ENCODE peak calls at places on chromosomes 6 and 20, in four cellular contexts. One of them, this sample, is unnamed.

GRCh38 chr20:12166053-12166717 is 248.5 kb downstream of the BTBD3 start:
- DNase-seq in A549: no peak
- DNase-seq in K562: no peak
- DNase-seq in IMR-90: peak
- DNase-seq in this sample: no peak

GRCh38 chr6:117906905-117907599 is at the start of gene SLC35F1:
- DNase-seq in A549: peak
- DNase-seq in IMR-90: peak
- DNase-seq in K562: peak
- DNase-seq in this sample: peak

GRCh38 chr20:31653573-31653972 is 15.9 kb downstream of the COX4I2 start:
- DNase-seq in IMR-90: no peak
- DNase-seq in A549: no peak
- DNase-seq in K562: no peak
- DNase-seq in this sample: no peak

GRCh38 chr6:30720738-30721197 is 616 bp downstream of the TUBB start:
- DNase-seq in IMR-90: peak
- DNase-seq in A549: peak
- DNase-seq in K562: peak
- DNase-seq in this sample: peak

GRCh38 chr6:107820571-107821261 is 3.4 kb downstream of the SCML4 start:
- DNase-seq in IMR-90: no peak
- DNase-seq in A549: no peak
- DNase-seq in K562: no peak
- DNase-seq in this sample: no peak

GRCh38 chr20:58697201-58697866 is 4.7 kb downstream of the NPEPL1 start:
- DNase-seq in A549: no peak
- DNase-seq in K562: peak
- DNase-seq in IMR-90: no peak
- DNase-seq in this sample: no peak

GRCh38 chr6:141264101-141264500 is 868.6 kb upstream of the GJE1 start:
- DNase-seq in A549: peak
- DNase-seq in K562: no peak
- DNase-seq in IMR-90: peak
- DNase-seq in this sample: no peak

GRCh38 chr20:49786671-49787370 is 25.8 kb upstream of the SLC9A8 start:
- DNase-seq in A549: peak
- DNase-seq in IMR-90: peak
- DNase-seq in K562: no peak
- DNase-seq in this sample: no peak

GRCh38 chr6:116482780-116483179 is 21.6 kb downstream of the CALHM6 start:
- DNase-seq in IMR-90: no peak
- DNase-seq in A549: no peak
- DNase-seq in K562: no peak
- DNase-seq in this sample: no peak

GRCh38 chr6:81977488-81977887 is 225.0 kb upstream of the TENT5A start:
- DNase-seq in IMR-90: peak
- DNase-seq in K562: no peak
- DNase-seq in A549: no peak
- DNase-seq in this sample: no peak

GRCh38 chr6:117423754-117424153 is 2.0 kb downstream of the ROS1 start:
- DNase-seq in A549: no peak
- DNase-seq in IMR-90: no peak
- DNase-seq in K562: no peak
- DNase-seq in this sample: no peak

GRCh38 chr20:59640267-59640666 is 35.9 kb downstream of the PHACTR3 start:
- DNase-seq in A549: no peak
- DNase-seq in K562: no peak
- DNase-seq in IMR-90: no peak
- DNase-seq in this sample: no peak

GRCh38 chr20:21564127-21564773 is 50.4 kb upstream of the NKX2-2 start:
- DNase-seq in K562: no peak
- DNase-seq in A549: no peak
- DNase-seq in IMR-90: no peak
- DNase-seq in this sample: peak

GRCh38 chr6:4727671-4728435 is 48.4 kb upstream of the CDYL start:
- DNase-seq in A549: peak
- DNase-seq in IMR-90: no peak
- DNase-seq in K562: peak
- DNase-seq in this sample: peak

GRCh38 chr20:55714082-55714481 is 291.2 kb downstream of the CBLN4 start:
- DNase-seq in IMR-90: no peak
- DNase-seq in K562: no peak
- DNase-seq in A549: no peak
- DNase-seq in this sample: no peak

GRCh38 chr6:1761472-1761871 is 151.8 kb downstream of the FOXC1 start:
- DNase-seq in IMR-90: no peak
- DNase-seq in K562: no peak
- DNase-seq in A549: no peak
- DNase-seq in this sample: peak

GRCh38 chr6:40343318-40343886 is 243.8 kb downstream of the LRFN2 start:
- DNase-seq in A549: no peak
- DNase-seq in IMR-90: no peak
- DNase-seq in K562: no peak
- DNase-seq in this sample: no peak
- TF ChIP-seq MAFK in A549: no peak
- TF ChIP-seq MAFK in IMR-90: no peak
- TF ChIP-seq MAFK in K562: no peak
- TF ChIP-seq MAFK in this sample: no peak

GRCh38 chr6:21918666-21919065 is 325.1 kb downstream of the SOX4 start:
- DNase-seq in K562: no peak
- DNase-seq in IMR-90: no peak
- DNase-seq in A549: no peak
- DNase-seq in this sample: no peak
- H3K27ac ChIP-seq in K562: no peak
- H3K27ac ChIP-seq in IMR-90: no peak
- H3K27ac ChIP-seq in A549: peak
- H3K27ac ChIP-seq in this sample: no peak

DNA sequence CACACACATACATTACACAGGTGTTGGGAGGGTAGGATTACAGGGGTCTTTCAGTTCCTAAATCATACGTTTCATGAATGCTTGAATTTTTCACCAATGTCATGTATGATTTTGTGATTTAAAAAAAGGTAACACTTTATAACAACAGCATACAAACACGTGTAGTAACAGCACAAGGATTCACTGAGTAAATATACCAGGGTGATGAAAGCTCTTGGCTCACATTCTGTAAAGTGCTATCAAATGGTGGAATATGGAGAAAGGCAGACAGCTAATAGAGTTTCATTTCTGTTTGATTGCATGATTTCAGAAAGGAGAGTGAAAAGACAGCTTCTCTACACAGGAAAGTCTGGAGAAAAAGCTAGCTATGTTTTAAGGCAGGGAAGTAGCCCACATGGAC is 231.9 kb downstream of the CD83 start:
- DNase-seq in IMR-90: no peak
- DNase-seq in A549: no peak
- DNase-seq in K562: no peak
- DNase-seq in this sample: no peak
- TF ChIP-seq MAFK in IMR-90: no peak
- TF ChIP-seq MAFK in A549: no peak
- TF ChIP-seq MAFK in K562: no peak
- TF ChIP-seq MAFK in this sample: no peak

DNA sequence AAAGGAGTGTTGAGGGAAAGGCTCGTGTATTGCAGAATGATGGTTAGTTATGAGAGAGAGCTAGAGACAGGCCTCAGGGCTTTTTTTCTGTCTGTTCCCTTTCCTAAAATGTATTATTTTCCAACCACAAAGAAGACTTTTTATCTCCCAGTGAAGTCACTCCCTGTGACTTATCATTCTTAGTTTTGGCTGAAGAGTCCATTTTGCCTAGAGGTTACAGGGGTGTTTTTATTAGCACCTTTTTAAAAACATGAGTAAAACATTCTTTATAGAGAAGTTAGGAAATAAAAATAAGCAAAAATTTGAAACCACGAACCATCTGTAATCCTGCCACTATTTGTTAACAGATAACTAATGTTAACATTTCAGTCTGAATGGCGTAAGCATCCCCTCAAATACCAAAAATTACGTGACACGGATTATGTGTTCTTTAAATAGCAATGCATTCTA is 37.3 kb upstream of the LTV1 start:
- DNase-seq in A549: no peak
- DNase-seq in IMR-90: peak
- DNase-seq in K562: no peak
- DNase-seq in this sample: no peak
- H3K27ac ChIP-seq in A549: no peak
- H3K27ac ChIP-seq in IMR-90: peak
- H3K27ac ChIP-seq in K562: peak
- H3K27ac ChIP-seq in this sample: no peak

DNA sequence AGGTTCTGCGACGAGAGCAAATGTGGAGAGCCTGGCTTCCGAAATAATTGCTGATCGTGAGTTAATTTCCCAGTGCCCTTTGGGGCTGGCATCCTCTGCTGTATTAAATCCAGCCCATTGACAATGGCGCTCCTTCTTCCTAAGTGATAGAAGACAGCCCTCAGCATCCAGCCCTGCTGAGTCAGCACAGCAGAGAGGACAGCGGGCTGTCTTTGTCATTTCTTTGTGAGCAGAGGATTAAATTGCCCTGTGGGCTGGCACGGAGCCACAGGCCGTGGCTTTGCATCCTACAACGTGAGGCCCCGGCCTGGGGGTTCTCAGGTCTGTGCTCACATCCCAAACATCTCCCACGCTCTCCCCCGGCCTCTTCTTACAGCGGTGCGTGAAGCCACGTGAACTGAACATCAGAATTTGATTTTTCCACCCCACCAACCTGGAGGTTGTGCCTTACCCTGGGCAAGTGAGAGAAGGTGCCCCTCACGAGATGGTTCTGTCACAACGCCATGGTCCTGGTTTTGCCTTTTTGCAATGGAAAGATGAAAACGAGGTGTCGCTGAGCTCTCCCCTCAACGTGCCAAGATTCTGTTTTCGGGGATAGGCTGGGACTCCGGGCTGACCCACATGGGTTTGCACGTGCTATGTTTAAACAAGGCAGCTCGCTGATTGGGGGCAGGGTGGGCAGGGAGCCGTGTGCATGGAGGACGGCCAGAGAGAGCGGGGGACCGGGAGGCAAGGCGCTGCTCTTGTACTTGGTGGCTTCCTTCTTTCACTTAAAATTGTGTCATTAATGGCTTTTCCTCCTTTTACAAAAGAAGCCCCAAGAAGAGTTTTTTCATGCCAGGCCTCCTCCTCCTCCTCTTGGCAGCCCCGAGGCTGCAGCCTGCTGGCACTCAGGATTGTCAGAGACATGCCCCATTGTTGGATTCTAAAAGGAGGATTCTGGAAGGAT is 19.5 kb downstream of the CDH4 start:
- DNase-seq in A549: no peak
- DNase-seq in K562: no peak
- DNase-seq in IMR-90: no peak
- DNase-seq in this sample: no peak
- TF ChIP-seq MAFK in A549: peak
- TF ChIP-seq MAFK in K562: no peak
- TF ChIP-seq MAFK in IMR-90: peak
- TF ChIP-seq MAFK in this sample: peak

GRCh38 chr6:134908906-134909516 is 40.9 kb downstream of the ALDH8A1 start:
- DNase-seq in IMR-90: peak
- DNase-seq in K562: peak
- DNase-seq in A549: peak
- DNase-seq in this sample: peak

GRCh38 chr6:134911532-134911931 is 38.4 kb downstream of the ALDH8A1 start:
- DNase-seq in K562: no peak
- DNase-seq in IMR-90: peak
- DNase-seq in A549: no peak
- DNase-seq in this sample: no peak

GRCh38 chr6:134909701-134910595 is 40.0 kb downstream of the ALDH8A1 start:
- DNase-seq in IMR-90: no peak
- DNase-seq in K562: no peak
- DNase-seq in A549: no peak
- DNase-seq in this sample: no peak

GRCh38 chr6:134910596-134910935 is 39.3 kb downstream of the ALDH8A1 start:
- DNase-seq in A549: no peak
- DNase-seq in K562: no peak
- DNase-seq in IMR-90: no peak
- DNase-seq in this sample: no peak
- H3K27ac ChIP-seq in A549: peak
- H3K27ac ChIP-seq in K562: no peak
- H3K27ac ChIP-seq in IMR-90: peak
- H3K27ac ChIP-seq in this sample: no peak

DNA sequence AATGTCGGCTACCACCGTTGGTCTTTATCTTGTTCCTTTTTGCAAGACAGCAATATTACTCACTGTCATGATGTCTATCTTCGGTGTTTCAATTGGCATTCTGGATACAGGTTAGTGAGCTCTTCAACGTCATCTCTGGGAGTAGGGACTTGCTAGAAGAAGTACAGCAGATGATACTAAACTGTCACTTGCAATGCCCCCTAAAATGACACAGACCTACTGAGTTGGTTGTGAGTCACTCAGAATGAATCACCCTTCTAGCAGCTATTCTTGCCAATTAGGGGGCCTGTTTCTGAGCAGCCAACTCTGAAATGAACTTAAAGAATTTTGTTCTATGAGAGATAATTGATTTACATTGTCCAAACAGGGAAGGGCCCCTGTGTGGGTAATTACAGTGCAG is 176.5 kb downstream of the SLC16A10 start:
- DNase-seq in K562: peak
- DNase-seq in IMR-90: peak
- DNase-seq in A549: no peak
- DNase-seq in this sample: no peak
- TF ChIP-seq MAFK in K562: no peak
- TF ChIP-seq MAFK in IMR-90: no peak
- TF ChIP-seq MAFK in A549: peak
- TF ChIP-seq MAFK in this sample: no peak